ENCODE peak calls at places on chromosomes 3 and 15, in seven cellular contexts. B is activated B cell treated with CpG ODN at 0.5 μM for 24 hours, U is pons, N is T follicular helper cell, L is NCI-H460, G is upper lobe of right lung, J is dermis blood vessel endothelial cell. W is an unnamed sample.

GRCh38 chr3:172307143-172307560 is 141.1 kb downstream of the GHSR start:
- DNase-seq in G (no peak), L (no peak), B (no peak), N (no peak), J (peak; percentile 22), U (no peak), W (no peak)

GRCh38 chr3:46228259-46229222 is 13.7 kb upstream of the CCR3 start:
- DNase-seq in G (no peak), L (no peak), J (no peak), N (no peak), B (no peak), U (no peak), W (no peak)

GRCh38 chr15:32105258-32106248 is 75.2 kb downstream of the CHRNA7 start:
- DNase-seq in J (no peak), U (no peak), B (no peak), L (no peak), G (no peak), N (no peak), W (peak; percentile 8)

GRCh38 chr3:186142556-186142955 is 33.7 kb upstream of the ETV5 start:
- DNase-seq in J (no peak), N (no peak), U (no peak), G (no peak), L (no peak), B (no peak), W (no peak)

GRCh38 chr15:84715442-84716035 is 400 bp downstream of the SEC11A start:
- DNase-seq in J (peak; percentile 51), U (no peak), N (no peak), L (no peak), G (no peak), B (no peak), W (peak; percentile 32)

GRCh38 chr3:115062009-115062408 is 85.1 kb downstream of the ZBTB20 start:
- DNase-seq in G (no peak), L (no peak), B (no peak), J (no peak), U (peak; percentile 99), N (no peak), W (peak; percentile 96)

GRCh38 chr3:58531956-58532355 is 5.0 kb downstream of the ACOX2 start:
- DNase-seq in B (no peak), N (no peak), L (no peak), G (no peak), J (peak; percentile 48), U (no peak), W (no peak)

GRCh38 chr15:83289160-83289559 is 4.7 kb upstream of the BNC1 start:
- DNase-seq in L (no peak), U (no peak), N (no peak), B (no peak), J (no peak), G (no peak), W (no peak)

GRCh38 chr3:18345015-18345367 is 80.1 kb downstream of the SATB1 start:
- DNase-seq in G (no peak), U (no peak), N (no peak), B (no peak), L (no peak), J (no peak), W (no peak)

GRCh38 chr3:10397879-10398278 is 77.0 kb upstream of the SEC13 start:
- DNase-seq in G (no peak), J (no peak), U (peak; percentile 22), L (no peak), B (no peak), N (no peak), W (no peak)

GRCh38 chr3:178562869-178563232 is 26.6 kb downstream of the KCNMB2 start:
- DNase-seq in N (no peak), U (no peak), B (no peak), L (no peak), G (no peak), J (no peak), W (no peak)

GRCh38 chr15:75751116-75751875 is 38.6 kb upstream of the CSPG4 start:
- DNase-seq in G (peak; percentile 60), N (no peak), B (no peak), U (no peak), J (no peak), L (no peak), W (no peak)

GRCh38 chr3:192833177-192833890 is 84.3 kb downstream of the MB21D2 start:
- DNase-seq in G (no peak), U (peak; percentile 31), B (no peak), N (no peak), J (peak; percentile 40), L (no peak), W (no peak)

W was measured in Ammon's horn.